ENCODE peak calls at places on chromosomes 16 and 17, in six cellular contexts. One of them, this sample, is unnamed.
A peak's percentile ranks its signal among the peaks of the same experiment; 100 is the strongest.

GRCh38 chr17:82592289-82592683 is 56.0 kb downstream of the WDR45B start:
- DNase-seq in HCT116: no peak
- DNase-seq in K562: no peak
- DNase-seq in GM12878: no peak
- DNase-seq in H1: no peak
- DNase-seq in HepG2: peak; percentile 21
- DNase-seq in this sample: no peak

GRCh38 chr16:22070361-22071351 is 21.7 kb upstream of the VWA3A start:
- DNase-seq in K562: no peak
- DNase-seq in HepG2: no peak
- DNase-seq in HCT116: no peak
- DNase-seq in H1: no peak
- DNase-seq in GM12878: no peak
- DNase-seq in this sample: no peak

GRCh38 chr16:77748426-77748825 is 26.1 kb downstream of the NUDT7 start:
- DNase-seq in H1: no peak
- DNase-seq in HCT116: no peak
- DNase-seq in K562: no peak
- DNase-seq in HepG2: no peak
- DNase-seq in GM12878: no peak
- DNase-seq in this sample: no peak

GRCh38 chr17:62653831-62654829 is 26.7 kb downstream of the MRC2 start:
- DNase-seq in GM12878: no peak
- DNase-seq in H1: no peak
- DNase-seq in HCT116: no peak
- DNase-seq in HepG2: no peak
- DNase-seq in K562: peak; percentile 41
- DNase-seq in this sample: no peak

GRCh38 chr17:28675980-28676379 is 14.0 kb downstream of the SUPT6H start:
- DNase-seq in HCT116: peak; percentile 10
- DNase-seq in HepG2: peak; percentile 30
- DNase-seq in K562: no peak
- DNase-seq in H1: no peak
- DNase-seq in GM12878: no peak
- DNase-seq in this sample: no peak

GRCh38 chr16:19767497-19767896 is 49.4 kb downstream of the IQCK start:
- DNase-seq in HepG2: no peak
- DNase-seq in K562: no peak
- DNase-seq in HCT116: no peak
- DNase-seq in GM12878: no peak
- DNase-seq in H1: no peak
- DNase-seq in this sample: no peak

GRCh38 chr16:85228463-85228862 is 116.2 kb upstream of the CIBAR2 start:
- DNase-seq in GM12878: no peak
- DNase-seq in H1: no peak
- DNase-seq in K562: no peak
- DNase-seq in HepG2: no peak
- DNase-seq in HCT116: no peak
- DNase-seq in this sample: no peak

GRCh38 chr17:36602924-36603384 is 1.6 kb downstream of the MRM1 start:
- DNase-seq in HCT116: peak; percentile 58
- DNase-seq in GM12878: peak; percentile 54
- DNase-seq in H1: peak; percentile 79
- DNase-seq in HepG2: peak; percentile 67
- DNase-seq in K562: peak; percentile 84
- DNase-seq in this sample: peak; percentile 39

GRCh38 chr17:31629696-31630470 is 229.2 kb downstream of the COPRS start:
- DNase-seq in HCT116: no peak
- DNase-seq in HepG2: no peak
- DNase-seq in K562: no peak
- DNase-seq in GM12878: no peak
- DNase-seq in H1: no peak
- DNase-seq in this sample: no peak

GRCh38 chr17:41413353-41413752 is 11.0 kb downstream of the KRT37 start:
- DNase-seq in HepG2: no peak
- DNase-seq in K562: no peak
- DNase-seq in GM12878: no peak
- DNase-seq in HCT116: no peak
- DNase-seq in H1: no peak
- DNase-seq in this sample: peak; percentile 48

GRCh38 chr16:50318796-50319578 is 49.8 kb downstream of the BRD7 start:
- DNase-seq in K562: no peak
- DNase-seq in HCT116: no peak
- DNase-seq in H1: no peak
- DNase-seq in GM12878: no peak
- DNase-seq in HepG2: no peak
- DNase-seq in this sample: no peak

GRCh38 chr17:52025231-52025630 is 133.3 kb downstream of the CA10 start:
- DNase-seq in GM12878: no peak
- DNase-seq in HCT116: no peak
- DNase-seq in HepG2: no peak
- DNase-seq in H1: no peak
- DNase-seq in K562: no peak
- DNase-seq in this sample: no peak

GRCh38 chr17:63482509-63482908 is 5.6 kb downstream of the ACE start:
- DNase-seq in GM12878: no peak
- DNase-seq in K562: no peak
- DNase-seq in H1: no peak
- DNase-seq in HepG2: no peak
- DNase-seq in HCT116: no peak
- DNase-seq in this sample: no peak

GRCh38 chr17:55063857-55064485 is 95.4 kb downstream of the STXBP4 start:
- DNase-seq in K562: no peak
- DNase-seq in GM12878: no peak
- DNase-seq in HCT116: no peak
- DNase-seq in HepG2: no peak
- DNase-seq in H1: no peak
- DNase-seq in this sample: no peak

GRCh38 chr17:60087882-60088669 is 9.4 kb upstream of the HEATR6 start:
- DNase-seq in HCT116: no peak
- DNase-seq in K562: peak; percentile 41
- DNase-seq in GM12878: no peak
- DNase-seq in H1: no peak
- DNase-seq in HepG2: peak; percentile 41
- DNase-seq in this sample: no peak

GRCh38 chr17:78343099-78343432 is 16.8 kb downstream of the SOCS3 start:
- DNase-seq in GM12878: no peak
- DNase-seq in HepG2: no peak
- DNase-seq in HCT116: peak; percentile 45
- DNase-seq in K562: no peak
- DNase-seq in H1: no peak
- DNase-seq in this sample: no peak

GRCh38 chr16:3084969-3085670 is 14.0 kb downstream of the ZSCAN10 start:
- DNase-seq in HepG2: no peak
- DNase-seq in K562: no peak
- DNase-seq in GM12878: no peak
- DNase-seq in HCT116: no peak
- DNase-seq in H1: no peak
- DNase-seq in this sample: no peak

GRCh38 chr16:3087243-3087791 is 11.8 kb downstream of the ZSCAN10 start:
- DNase-seq in HCT116: no peak
- DNase-seq in K562: peak; percentile 38
- DNase-seq in HepG2: no peak
- DNase-seq in GM12878: no peak
- DNase-seq in H1: no peak
- DNase-seq in this sample: no peak

GRCh38 chr16:3087836-3088235 is 11.3 kb downstream of the ZSCAN10 start:
- DNase-seq in GM12878: no peak
- DNase-seq in H1: no peak
- DNase-seq in HCT116: no peak
- DNase-seq in HepG2: no peak
- DNase-seq in K562: no peak
- DNase-seq in this sample: no peak

GRCh38 chr16:3085868-3086595 is 13.1 kb downstream of the ZSCAN10 start:
- DNase-seq in HCT116: no peak
- DNase-seq in H1: no peak
- DNase-seq in HepG2: no peak
- DNase-seq in K562: no peak
- DNase-seq in GM12878: no peak
- DNase-seq in this sample: no peak

GRCh38 chr16:3086596-3087242 is 12.4 kb downstream of the ZSCAN10 start:
- DNase-seq in HCT116: no peak
- DNase-seq in GM12878: no peak
- DNase-seq in K562: no peak
- DNase-seq in HepG2: peak; percentile 42
- DNase-seq in H1: no peak
- DNase-seq in this sample: no peak
- H3K4me3 ChIP-seq in HCT116: no peak overlapping the region
- H3K4me3 ChIP-seq in GM12878: no peak overlapping the region
- H3K4me3 ChIP-seq in K562: no peak overlapping the region
- H3K4me3 ChIP-seq in HepG2: peak overlapping the region; percentile 79
- H3K4me3 ChIP-seq in H1: no peak overlapping the region
- H3K4me3 ChIP-seq in this sample: no peak overlapping the region

GRCh38 chr16:53054670-53055485 is at the start of gene CHD9:
- DNase-seq in HCT116: peak; percentile 72
- DNase-seq in HepG2: peak; percentile 90
- DNase-seq in K562: peak; percentile 88
- DNase-seq in GM12878: peak; percentile 56
- DNase-seq in H1: peak; percentile 87
- DNase-seq in this sample: peak; percentile 81

GRCh38 chr16:53053967-53054669 is 673 bp upstream of the CHD9 start:
- DNase-seq in H1: no peak
- DNase-seq in HCT116: no peak
- DNase-seq in K562: peak; percentile 44
- DNase-seq in HepG2: peak; percentile 26
- DNase-seq in GM12878: no peak
- DNase-seq in this sample: no peak

GRCh38 chr16:53056528-53056881 is 1.7 kb downstream of the CHD9 start:
- DNase-seq in H1: no peak
- DNase-seq in GM12878: no peak
- DNase-seq in K562: peak; percentile 37
- DNase-seq in HCT116: no peak
- DNase-seq in HepG2: peak; percentile 72
- DNase-seq in this sample: no peak

GRCh38 chr16:53057658-53058057 is 2.9 kb downstream of the CHD9 start:
- DNase-seq in K562: no peak
- DNase-seq in H1: no peak
- DNase-seq in GM12878: peak; percentile 62
- DNase-seq in HepG2: no peak
- DNase-seq in HCT116: no peak
- DNase-seq in this sample: no peak

DNA sequence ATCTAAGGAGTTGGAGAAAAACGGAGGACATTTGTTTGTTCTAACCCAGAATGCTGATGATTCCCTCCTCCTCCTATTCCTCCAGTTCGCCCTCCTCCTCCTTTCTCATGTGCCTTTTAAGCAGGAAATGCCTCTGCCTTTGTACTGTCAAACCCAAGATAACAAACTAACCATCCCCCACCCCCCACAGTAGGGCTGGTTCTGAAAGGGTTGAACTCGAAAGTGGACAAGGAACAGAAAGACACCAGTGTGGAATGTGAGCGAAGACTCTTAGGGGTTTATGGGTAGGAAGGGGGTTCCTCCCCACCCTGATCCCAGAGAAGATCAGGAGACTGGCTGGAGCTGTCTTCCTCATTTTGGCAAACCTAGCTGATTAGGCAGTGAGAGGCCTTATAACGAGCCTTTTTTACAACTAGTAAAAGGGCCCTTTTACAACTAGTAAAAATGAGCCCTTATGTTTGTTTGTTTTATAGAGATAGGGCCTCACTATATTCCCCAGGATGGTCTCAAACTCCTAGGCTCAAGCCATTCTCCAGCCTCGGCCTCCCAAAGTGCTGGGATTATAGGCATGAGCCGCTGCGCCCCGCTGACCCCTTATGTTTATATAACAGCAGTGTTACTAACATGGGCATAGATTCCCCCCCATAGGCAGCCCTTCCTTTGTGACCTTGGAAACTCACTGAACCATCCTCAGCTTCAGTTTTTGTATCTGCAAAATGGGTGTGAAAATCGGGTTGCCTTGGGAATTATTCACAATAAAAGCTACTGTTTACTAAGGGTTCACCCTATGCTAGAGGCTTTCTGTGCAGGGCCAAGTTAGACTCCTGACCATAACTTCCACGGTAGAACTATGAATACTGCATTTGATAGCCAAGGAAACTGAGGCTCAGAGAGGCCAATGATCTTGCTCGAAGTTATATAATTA is 1.1 kb downstream of the CHD9 start:
- DNase-seq in HepG2: peak; percentile 70
- DNase-seq in GM12878: no peak
- DNase-seq in HCT116: no peak
- DNase-seq in H1: peak; percentile 61
- DNase-seq in K562: peak; percentile 85
- DNase-seq in this sample: peak; percentile 78
- TF ChIP-seq ZNF274 in HepG2: no peak
- TF ChIP-seq ZNF274 in GM12878: no peak
- TF ChIP-seq ZNF274 in HCT116: no peak
- TF ChIP-seq ZNF274 in H1: no peak
- TF ChIP-seq ZNF274 in K562: no peak
- TF ChIP-seq ZNF274 in this sample: no peak

DNA sequence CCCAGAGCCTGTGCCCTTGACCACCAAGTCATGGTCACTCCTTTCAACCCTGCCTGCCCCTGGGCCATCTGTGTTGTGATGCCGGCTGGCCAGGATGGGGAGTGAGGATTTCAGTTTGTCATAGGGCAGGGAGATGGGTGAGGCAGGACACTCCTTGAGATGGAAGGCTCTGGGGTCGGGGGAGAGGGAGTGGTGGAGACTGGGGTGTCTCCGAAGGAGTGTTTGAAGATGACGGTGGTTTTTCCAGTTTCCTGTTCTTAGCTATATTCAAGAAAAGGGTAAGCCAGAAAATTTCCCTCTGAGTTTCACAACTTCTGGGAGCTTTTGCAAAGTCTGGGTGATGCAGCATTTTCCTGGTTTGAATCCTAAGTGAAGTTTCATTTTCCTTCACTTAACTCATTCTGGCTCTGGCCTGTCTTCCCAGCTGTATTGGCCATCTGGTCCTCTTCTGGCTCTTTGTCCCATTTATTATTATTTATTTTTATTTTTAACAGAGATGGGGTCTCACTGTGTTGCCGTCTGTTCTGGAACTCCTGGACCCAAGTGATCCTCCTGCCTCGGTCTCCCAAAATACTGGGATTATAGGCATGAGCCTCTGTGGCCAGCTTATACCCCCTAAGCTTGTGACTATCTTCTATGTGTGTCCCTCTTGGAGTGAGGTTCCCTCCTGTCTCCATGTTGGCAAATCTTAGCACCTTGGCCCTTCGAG is 27.7 kb downstream of the ABCC1 start:
- DNase-seq in H1: no peak
- DNase-seq in HepG2: no peak
- DNase-seq in GM12878: no peak
- DNase-seq in HCT116: no peak
- DNase-seq in K562: no peak
- DNase-seq in this sample: no peak
- H3K9me3 ChIP-seq in H1: peaks cover 33% of the 10 kb centered on the region
- H3K9me3 ChIP-seq in HepG2: peaks cover 49% of the 10 kb centered on the region
- H3K9me3 ChIP-seq in GM12878: peaks cover 53% of the 10 kb centered on the region
- H3K9me3 ChIP-seq in HCT116: peaks cover 23% of the 10 kb centered on the region
- H3K9me3 ChIP-seq in K562: peaks cover 46% of the 10 kb centered on the region
- H3K9me3 ChIP-seq in this sample: peaks cover 65% of the 10 kb centered on the region

DNA sequence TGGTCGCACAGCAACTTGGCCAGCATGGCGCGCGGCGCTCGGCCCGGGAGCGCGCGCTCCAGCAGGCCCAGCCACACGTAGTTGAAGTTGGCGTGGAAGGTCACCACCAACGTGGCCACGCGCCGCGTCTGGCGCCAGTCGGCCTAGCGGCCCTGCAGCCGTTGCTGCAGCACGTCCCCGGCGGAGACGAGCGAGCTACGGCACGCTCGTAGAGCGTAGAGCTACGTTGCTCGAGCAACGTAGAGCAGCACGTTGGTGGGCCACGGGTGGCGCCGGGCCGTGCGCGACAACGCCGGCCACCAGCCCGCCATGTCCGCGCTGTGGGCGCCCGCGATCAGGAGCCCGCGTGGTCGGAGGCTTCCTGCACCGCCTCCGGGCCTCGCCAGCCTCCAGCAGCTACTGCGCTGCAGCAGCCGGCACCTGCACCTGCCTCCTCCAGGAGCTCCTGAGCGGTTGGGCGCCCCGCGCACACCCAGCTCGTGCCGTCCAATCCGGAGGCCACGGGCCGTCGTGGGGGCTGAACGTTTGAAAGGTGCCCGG is 13.4 kb upstream of the SULT1A1 start:
- DNase-seq in GM12878: no peak
- DNase-seq in H1: no peak
- DNase-seq in K562: no peak
- DNase-seq in HCT116: peak; percentile 43
- DNase-seq in HepG2: no peak
- DNase-seq in this sample: no peak
- H3K4me3 ChIP-seq in GM12878: no peak overlapping the region
- H3K4me3 ChIP-seq in H1: no peak overlapping the region
- H3K4me3 ChIP-seq in K562: no peak overlapping the region
- H3K4me3 ChIP-seq in HCT116: peak overlapping the region; percentile 48
- H3K4me3 ChIP-seq in HepG2: no peak overlapping the region
- H3K4me3 ChIP-seq in this sample: no peak overlapping the region

This sample was measured in NT2/D1.